ENCODE peak calls at places on chromosomes 16 and 17, in nine cellular contexts. D is A549, G is glutamatergic neuron, Y is Peyer's patch, L is H9, Z is neural crest cell, X is SK-N-SH, C is foreskin keratinocyte, B is fibroblast of mammary gland. Q is an unnamed sample.

GRCh38 chr16:81004646-81005353 is 1.9 kb downstream of the CMC2 start:
- DNase-seq in X (peak), D (peak), Z (no peak), C (peak), Y (no peak), G (no peak), L (no peak), B (peak), Q (no peak)

GRCh38 chr17:71189493-71189831 is 931.4 kb upstream of the SOX9 start:
- DNase-seq in B (no peak), D (no peak), X (no peak), L (no peak), C (no peak), Z (no peak), G (no peak), Y (no peak), Q (no peak)

GRCh38 chr16:17304124-17304813 is 166.5 kb downstream of the XYLT1 start:
- DNase-seq in Y (no peak), C (peak), D (no peak), G (no peak), X (no peak), Z (no peak), B (peak), L (no peak), Q (no peak)

GRCh38 chr16:27822529-27823437 is 240.7 kb downstream of the GSG1L start:
- DNase-seq in Z (no peak), C (no peak), D (no peak), X (no peak), G (no peak), L (no peak), Y (peak), B (no peak), Q (no peak)

GRCh38 chr16:71474864-71475263 is 12.8 kb upstream of the ZNF23 start:
- DNase-seq in X (no peak), B (peak), Y (no peak), Z (no peak), L (no peak), C (peak), D (no peak), G (no peak), Q (no peak)

GRCh38 chr16:70390774-70391173 is 44.1 kb downstream of the DDX19A start:
- DNase-seq in D (no peak), C (peak), Y (no peak), L (no peak), Z (no peak), B (no peak), X (no peak), G (no peak), Q (no peak)

GRCh38 chr16:82263456-82264159 is 93.6 kb upstream of the MPHOSPH6 start:
- DNase-seq in D (peak), C (no peak), L (peak), X (peak), Y (no peak), G (peak), Z (peak), B (peak), Q (peak)

GRCh38 chr16:68074850-68075249 is 10.3 kb upstream of the NFATC3 start:
- DNase-seq in Y (peak), C (no peak), L (no peak), X (no peak), G (peak), B (no peak), Z (no peak), D (no peak), Q (peak)

GRCh38 chr17:1985093-1985492 is 40.0 kb downstream of the RTN4RL1 start:
- DNase-seq in Z (no peak), D (no peak), Y (no peak), B (no peak), L (no peak), C (no peak), G (no peak), X (no peak), Q (no peak)

GRCh38 chr17:54452666-54453348 is 447.8 kb upstream of the TOM1L1 start:
- DNase-seq in Y (no peak), G (no peak), D (no peak), B (no peak), Z (no peak), L (no peak), X (no peak), C (no peak), Q (no peak)

GRCh38 chr16:69329369-69330285 is 761 bp downstream of the PDF start:
- DNase-seq in B (no peak), L (no peak), D (no peak), Y (no peak), G (peak), X (peak), Z (no peak), C (no peak), Q (no peak)

GRCh38 chr16:78748471-78748929 is 649.0 kb downstream of the WWOX start:
- DNase-seq in D (no peak), C (peak), L (no peak), X (peak), Z (no peak), G (no peak), B (no peak), Y (no peak), Q (no peak)

GRCh38 chr16:2775765-2776499 is 1.1 kb downstream of the ELOB start:
- DNase-seq in X (no peak), D (no peak), Y (peak), B (no peak), C (no peak), Z (no peak), L (no peak), G (no peak), Q (no peak)

GRCh38 chr16:28063611-28064061 is at the start of gene GSG1L:
- DNase-seq in L (no peak), X (peak), B (no peak), Y (no peak), D (no peak), Z (no peak), C (no peak), G (peak), Q (no peak)

GRCh38 chr16:24853830-24854229 is 8.1 kb downstream of the SLC5A11 start:
- DNase-seq in X (peak), L (no peak), C (no peak), B (peak), D (peak), Z (no peak), G (no peak), Y (no peak), Q (no peak)

GRCh38 chr17:8226536-8227237 is 16.3 kb upstream of the AURKB start:
- DNase-seq in L (peak), Z (peak), D (peak), C (peak), Y (peak), G (peak), X (peak), B (peak), Q (peak)

GRCh38 chr17:10121971-10122707 is 76.3 kb downstream of the GAS7 start:
- DNase-seq in X (no peak), C (no peak), Y (no peak), G (no peak), L (no peak), B (peak), Z (no peak), D (no peak), Q (no peak)

GRCh38 chr16:3580271-3580670 is 3.1 kb upstream of the NLRC3 start:
- DNase-seq in X (no peak), C (peak), Y (no peak), L (no peak), Z (no peak), G (no peak), B (no peak), D (no peak), Q (no peak)

GRCh38 chr16:49158029-49158642 is 123.5 kb downstream of the CBLN1 start:
- DNase-seq in L (peak), D (peak), X (no peak), C (peak), Z (peak), Y (no peak), B (peak), G (no peak), Q (no peak)

GRCh38 chr17:41547921-41548843 is 20.1 kb upstream of the KRT19 start:
- DNase-seq in Y (peak), L (no peak), Z (no peak), C (peak), B (peak), X (peak), G (no peak), D (peak), Q (no peak)

GRCh38 chr16:1469693-1470201 is 5.1 kb downstream of the CLCN7 start:
- DNase-seq in G (no peak), Y (no peak), Z (no peak), D (no peak), L (no peak), C (no peak), X (no peak), B (peak), Q (no peak)

GRCh38 chr16:19304670-19305240 is 19.2 kb downstream of the CLEC19A start:
- DNase-seq in G (no peak), C (no peak), D (peak), X (no peak), B (no peak), Y (no peak), Z (no peak), L (no peak), Q (no peak)

GRCh38 chr16:63689068-63689467 is 1432.8 kb downstream of the CDH11 start:
- DNase-seq in Y (no peak), L (no peak), B (no peak), D (no peak), Z (no peak), G (no peak), X (no peak), C (peak), Q (no peak)

GRCh38 chr17:55717898-55718735 is 4.5 kb downstream of the TMEM100 start:
- DNase-seq in Y (peak), Z (peak), D (peak), X (peak), B (peak), L (peak), C (no peak), G (peak), Q (peak)

GRCh38 chr17:65751263-65751662 is 189.8 kb upstream of the AXIN2 start:
- DNase-seq in L (no peak), G (no peak), X (no peak), B (no peak), Z (no peak), C (no peak), Y (no peak), D (no peak), Q (no peak)

GRCh38 chr17:78132086-78132676 is 1.6 kb downstream of the TMC8 start:
- DNase-seq in D (no peak), Y (no peak), Z (no peak), L (peak), C (no peak), G (no peak), X (no peak), B (no peak), Q (no peak)

GRCh38 chr16:58086381-58087208 is 42.6 kb downstream of the CFAP20 start:
- DNase-seq in D (no peak), Y (no peak), B (no peak), L (no peak), Z (no peak), X (peak), C (no peak), G (no peak), Q (no peak)

GRCh38 chr17:2707721-2708584 is 3.6 kb downstream of the CLUH start:
- DNase-seq in G (peak), D (peak), C (no peak), Y (no peak), L (peak), B (no peak), X (peak), Z (peak), Q (no peak)

GRCh38 chr17:82408288-82408937 is 9.7 kb upstream of the HEXD start:
- DNase-seq in Y (no peak), D (no peak), X (no peak), Z (no peak), L (no peak), C (no peak), B (no peak), G (no peak), Q (no peak)

GRCh38 chr16:49532243-49532870 is 158.8 kb downstream of the C16orf78 start:
- DNase-seq in D (no peak), G (no peak), Z (no peak), B (no peak), C (no peak), L (no peak), X (no peak), Y (no peak), Q (no peak)

GRCh38 chr17:48102700-48103378 is 1.6 kb upstream of the CBX1 start:
- DNase-seq in L (no peak), Z (no peak), B (no peak), Y (no peak), D (peak), C (no peak), X (no peak), G (no peak), Q (peak)

GRCh38 chr16:78676351-78676750 is 576.9 kb downstream of the WWOX start:
- DNase-seq in G (no peak), X (no peak), C (no peak), B (no peak), Z (no peak), L (no peak), Y (no peak), D (no peak), Q (no peak)

GRCh38 chr17:43332211-43332610 is 66.6 kb upstream of the ARL4D start:
- DNase-seq in Z (no peak), B (no peak), C (no peak), X (no peak), D (no peak), Y (no peak), G (no peak), L (no peak), Q (no peak)

GRCh38 chr17:43333438-43333943 is 65.3 kb upstream of the ARL4D start:
- DNase-seq in L (no peak), B (no peak), G (no peak), X (no peak), Z (no peak), D (no peak), C (no peak), Y (no peak), Q (no peak)

GRCh38 chr17:43328650-43329049 is 70.1 kb upstream of the ARL4D start:
- DNase-seq in Z (no peak), D (no peak), X (no peak), G (no peak), L (no peak), C (no peak), Y (no peak), B (no peak), Q (no peak)

GRCh38 chr17:43329183-43329582 is 69.6 kb upstream of the ARL4D start:
- DNase-seq in G (no peak), Z (no peak), B (no peak), Y (no peak), X (no peak), L (no peak), C (no peak), D (no peak), Q (no peak)

DNA sequence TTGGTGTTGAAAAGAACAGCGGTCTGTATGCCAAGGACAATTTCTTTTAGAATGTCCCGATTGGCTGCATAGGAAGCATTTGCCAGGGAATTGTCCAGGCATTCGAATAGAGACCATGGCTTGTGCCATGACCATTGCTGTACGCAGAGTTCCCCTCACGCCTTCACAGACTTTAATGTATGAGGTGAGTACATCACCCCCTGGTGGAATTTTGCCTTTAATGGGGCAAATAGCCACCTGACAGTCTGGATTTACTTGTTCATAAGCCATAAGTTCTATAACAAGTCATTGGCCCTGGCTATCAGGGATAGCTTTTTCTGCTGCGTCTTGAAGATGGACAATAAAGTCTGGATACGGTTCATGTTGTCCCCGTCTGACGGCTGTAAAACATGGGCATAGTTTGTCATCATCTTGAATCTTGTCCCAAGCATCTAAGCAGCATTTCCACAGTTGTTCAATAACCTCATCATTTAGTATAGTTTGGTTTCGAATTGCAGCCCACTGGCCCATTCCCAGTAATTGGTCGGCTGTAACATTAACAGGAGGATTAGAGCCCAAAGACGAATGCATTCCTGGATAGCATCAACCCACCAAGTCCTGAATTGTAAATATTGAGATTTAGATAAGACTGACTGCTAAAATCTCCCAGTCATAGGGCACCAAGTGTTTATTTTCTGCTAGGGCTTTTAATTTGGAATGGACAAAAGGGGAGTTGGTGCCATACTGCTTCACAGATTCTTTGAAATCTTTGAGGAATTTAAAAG is 67.7 kb upstream of the ARL4D start:
- DNase-seq in L (no peak), Z (no peak), B (no peak), D (peak), C (no peak), G (no peak), X (no peak), Y (no peak), Q (no peak)
- TF ChIP-seq CTCF in L (peak), Z (peak), B (no peak), D (no peak), C (peak), G (no peak), X (no peak), Y (no peak), Q (no peak)

GRCh38 chr16:88383401-88384221 is 852 bp downstream of the ZNF469 start:
- DNase-seq in Z (peak), Y (peak), B (peak), C (no peak), D (peak), G (peak), X (peak), L (no peak), Q (no peak)
- TF ChIP-seq CTCF in Z (peak), Y (no peak), B (peak), C (peak), D (peak), G (no peak), X (peak), L (peak), Q (no peak)

GRCh38 chr17:80477647-80478478 is 1.5 kb upstream of the NPTX1 start:
- DNase-seq in G (peak), Z (peak), Y (no peak), X (peak), L (peak), B (peak), C (no peak), D (peak), Q (no peak)
- TF ChIP-seq CTCF in G (peak), Z (peak), Y (no peak), X (peak), L (peak), B (peak), C (peak), D (peak), Q (peak)

GRCh38 chr16:15739940-15740339 is 89.9 kb downstream of the NDE1 start:
- DNase-seq in L (no peak), Y (no peak), B (no peak), D (no peak), X (no peak), G (no peak), Z (no peak), C (no peak), Q (no peak)

GRCh38 chr16:15741207-15741871 is 91.3 kb downstream of the NDE1 start:
- DNase-seq in Y (no peak), X (no peak), C (no peak), Z (no peak), D (no peak), G (no peak), B (no peak), L (no peak), Q (no peak)

GRCh38 chr16:15737140-15737644 is 87.1 kb downstream of the NDE1 start:
- DNase-seq in D (no peak), C (no peak), L (no peak), B (no peak), X (no peak), Z (no peak), Y (no peak), G (no peak), Q (no peak)

GRCh38 chr16:15736529-15736928 is 86.5 kb downstream of the NDE1 start:
- DNase-seq in Z (no peak), Y (no peak), G (no peak), X (no peak), B (no peak), L (no peak), D (no peak), C (no peak), Q (no peak)

DNA sequence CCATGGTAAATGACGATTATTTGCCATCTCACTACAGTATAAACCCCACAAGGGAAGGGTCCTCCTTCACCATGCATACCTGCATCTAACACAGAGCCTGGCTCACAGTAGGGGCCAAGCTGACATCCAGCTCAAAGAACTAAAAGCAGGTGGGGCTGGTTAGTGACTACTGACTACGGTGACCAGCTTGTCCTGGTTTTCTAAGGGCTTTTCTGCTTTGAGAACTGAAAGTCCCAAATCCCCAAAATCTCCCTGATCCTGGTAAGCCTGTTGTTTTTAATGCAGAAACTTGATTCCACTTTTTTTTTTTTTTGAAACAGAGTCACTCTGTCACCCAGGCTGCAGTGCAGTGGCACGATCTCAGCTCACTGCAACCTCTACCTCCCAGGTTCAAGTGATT is 89.4 kb downstream of the NDE1 start:
- DNase-seq in G (no peak), X (no peak), L (no peak), B (no peak), Z (no peak), D (no peak), C (no peak), Y (no peak), Q (no peak)
- TF ChIP-seq CTCF in G (no peak), X (no peak), L (no peak), B (no peak), Z (no peak), D (no peak), C (no peak), Y (no peak), Q (no peak)